ENCODE peak calls at places on chromosome 1, in four cellular contexts. N, E, S and V are unnamed samples. For H3K36me3, the result is how much of the 10 kb centered on the place peaks cover.

GRCh38 chr1:203671047-203671446 is 44.4 kb downstream of the ATP2B4 start:
- DNase-seq in N (no peak), S (no peak), E (peak), V (no peak)

GRCh38 chr1:210455840-210456603 is 127.3 kb downstream of the HHAT start:
- DNase-seq in N (no peak), S (no peak), E (no peak), V (no peak)

GRCh38 chr1:179883739-179884138 is 1.7 kb downstream of the TOR1AIP1 start:
- DNase-seq in E (no peak), S (peak), N (peak), V (peak)

GRCh38 chr1:213409208-213409631 is 358.2 kb downstream of the RPS6KC1 start:
- DNase-seq in E (no peak), N (no peak), S (no peak), V (no peak)

GRCh38 chr1:243748706-243749283 is 101.2 kb downstream of the AKT3 start:
- DNase-seq in N (peak), S (peak), E (peak), V (peak)

GRCh38 chr1:22806584-22806983 is 95.9 kb downstream of the EPHB2 start:
- DNase-seq in S (no peak), E (no peak), N (no peak), V (no peak)

GRCh38 chr1:182699673-182700350 is 15.4 kb upstream of the RGS8 start:
- DNase-seq in N (no peak), S (no peak), E (no peak), V (no peak)

GRCh38 chr1:27341525-27342252 is at the start of gene SYTL1:
- DNase-seq in E (peak), S (peak), N (peak), V (peak)

GRCh38 chr1:156124557-156125483 is 10.3 kb downstream of the LMNA start:
- DNase-seq in N (no peak), E (peak), S (peak), V (peak)

DNA sequence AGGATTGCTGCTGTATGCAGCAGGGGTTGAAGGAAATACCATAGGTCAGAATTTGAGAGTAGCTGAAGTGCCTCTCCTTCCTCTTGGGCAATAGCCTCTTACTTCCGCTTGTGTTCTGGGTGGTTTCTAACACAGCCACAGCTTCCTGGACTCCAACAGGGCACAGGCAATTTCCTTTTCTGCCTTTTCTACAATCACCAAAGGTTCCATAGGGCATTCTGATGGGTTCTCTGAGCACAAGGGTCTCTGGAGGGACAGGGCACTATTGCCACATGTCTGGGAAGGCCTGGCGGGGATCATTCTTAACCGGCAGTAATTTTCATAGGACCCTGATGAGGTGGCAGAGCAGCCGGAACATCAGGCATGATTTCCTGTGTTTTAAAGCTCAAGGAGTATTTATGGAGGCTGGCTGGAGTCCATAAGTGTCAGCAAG is 5.5 kb upstream of the AGTRAP start:
- DNase-seq in N (no peak), S (peak), E (peak), V (peak)
- TF ChIP-seq CTCF in N (no peak), S (no peak), E (no peak), V (no peak)

GRCh38 chr1:180971273-180971997 is 51.2 kb downstream of the STX6 start:
- DNase-seq in E (no peak), N (no peak), S (no peak), V (no peak)
- H3K36me3 ChIP-seq in E (under half), N (under half), S (under half), V (under half)

DNA sequence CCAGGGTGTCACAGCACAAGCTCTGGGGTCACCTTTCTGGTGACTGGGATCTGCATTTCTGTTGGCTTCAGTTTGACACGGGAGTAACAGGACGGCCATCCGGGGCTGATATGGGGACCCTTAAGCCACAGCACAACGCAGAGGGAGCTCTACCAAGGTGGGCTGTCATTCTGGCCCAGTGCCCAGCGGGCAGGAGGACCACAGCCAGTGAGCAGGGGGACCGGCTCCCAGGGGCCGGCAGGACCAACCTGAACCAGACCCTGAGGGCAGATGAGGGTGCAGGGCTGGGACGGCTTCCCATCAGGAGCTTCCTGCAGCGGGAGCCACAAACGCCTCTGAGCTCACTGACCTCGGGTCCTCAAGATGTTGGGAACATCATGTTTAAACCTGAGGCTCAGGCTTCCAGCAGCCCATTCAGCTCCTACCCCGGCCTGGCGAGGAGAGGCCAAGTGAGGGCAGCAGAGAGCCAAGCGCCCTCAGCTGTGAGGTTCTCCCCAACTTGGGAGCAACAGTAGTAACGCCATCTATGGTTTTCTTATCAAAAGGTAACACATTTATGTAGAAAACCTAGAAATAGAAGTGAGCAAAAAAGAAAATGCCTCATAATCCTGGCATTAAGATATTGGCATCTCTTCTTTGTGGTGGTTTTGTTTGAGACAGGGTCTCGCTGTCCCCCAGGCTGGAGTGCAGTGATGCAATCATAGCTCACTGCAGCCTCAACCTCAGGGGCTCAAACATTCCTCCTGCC is 26.8 kb downstream of the TMEM201 start:
- DNase-seq in E (peak), S (peak), N (peak), V (peak)
- TF ChIP-seq CTCF in E (peak), S (peak), N (peak), V (peak)

GRCh38 chr1:21677168-21677567 is 8.0 kb upstream of the RAP1GAP start:
- DNase-seq in S (no peak), N (no peak), E (no peak), V (no peak)

GRCh38 chr1:21680381-21680780 is 11.2 kb upstream of the RAP1GAP start:
- DNase-seq in N (no peak), S (no peak), E (no peak), V (no peak)

GRCh38 chr1:21680918-21681317 is 11.8 kb upstream of the RAP1GAP start:
- DNase-seq in N (no peak), S (peak), E (no peak), V (no peak)

GRCh38 chr1:21685944-21686678 is 17.0 kb upstream of the RAP1GAP start:
- DNase-seq in N (no peak), S (no peak), E (no peak), V (no peak)

DNA sequence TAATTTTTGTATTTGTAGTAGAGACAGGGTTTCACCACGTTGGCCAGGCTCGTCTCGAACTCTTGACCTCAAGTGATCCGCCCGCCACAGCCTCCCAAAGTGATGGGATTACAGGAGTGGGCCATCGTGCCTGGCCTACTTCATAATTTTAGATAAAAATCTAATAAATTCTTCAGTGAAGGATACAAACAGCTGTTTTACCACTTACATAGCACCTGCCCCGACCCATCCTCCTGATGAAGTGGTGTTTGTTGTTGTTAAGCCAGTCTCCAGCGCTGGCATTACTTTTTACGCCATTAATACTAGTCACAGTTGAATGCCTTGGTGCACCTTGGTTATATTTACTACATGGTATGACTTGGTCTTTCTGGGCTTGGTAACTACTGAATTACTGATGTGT is 12.3 kb upstream of the RAP1GAP start:
- DNase-seq in S (no peak), N (no peak), E (no peak), V (no peak)
- H3K36me3 ChIP-seq in S (under half), N (under half), E (under half), V (under half)